ENCODE peak calls at places on chromosomes 7 and 10, in six cellular contexts. W, Q, X, E, G and A are unnamed samples.

GRCh38 chr7:65441010-65441409 is 67.4 kb downstream of the ZNF92 start:
- DNase-seq in G (no peak), W (peak), Q (no peak), E (peak), X (no peak), A (peak)

GRCh38 chr7:4880218-4880617 is 3.3 kb downstream of the RADIL start:
- DNase-seq in G (no peak), W (no peak), X (no peak), Q (no peak), E (no peak), A (no peak)

GRCh38 chr7:36473454-36474282 is 84.0 kb downstream of the ANLN start:
- DNase-seq in X (peak), G (no peak), E (peak), W (no peak), Q (peak), A (peak)

GRCh38 chr10:131810036-131810804 is 90.6 kb upstream of the PPP2R2D start:
- DNase-seq in W (no peak), Q (no peak), G (no peak), X (no peak), E (no peak), A (no peak)

GRCh38 chr7:82600601-82601000 is 157.0 kb upstream of the CACNA2D1 start:
- DNase-seq in X (peak), G (no peak), W (no peak), Q (no peak), E (no peak), A (no peak)

GRCh38 chr10:51955696-51956095 is 256.3 kb upstream of the CSTF2T start:
- DNase-seq in W (no peak), E (no peak), G (no peak), Q (no peak), X (no peak), A (no peak)

GRCh38 chr7:73681031-73681430 is 2.2 kb downstream of the DNAJC30 start:
- DNase-seq in Q (no peak), X (no peak), G (no peak), E (no peak), W (no peak), A (no peak)

GRCh38 chr7:1078519-1078918 is 9.4 kb upstream of the GPER1 start:
- DNase-seq in W (no peak), E (no peak), X (no peak), Q (no peak), G (no peak), A (no peak)

GRCh38 chr7:139915301-139915863 is 86.3 kb downstream of the TBXAS1 start:
- DNase-seq in W (no peak), G (no peak), X (no peak), E (no peak), Q (no peak), A (no peak)

GRCh38 chr7:21943436-21943835 is 2.3 kb downstream of the CDCA7L start:
- DNase-seq in E (no peak), Q (no peak), W (no peak), G (no peak), X (no peak), A (no peak)